ENCODE peak calls at places on chromosomes 5 and 9, in four cellular contexts. C is ovary, M is IMR-90, X is endodermal cell. Q is an unnamed sample.

GRCh38 chr5:142314129-142314528 is 10.7 kb downstream of the SPRY4 start:
- DNase-seq in X (peak), C (no peak), M (no peak), Q (no peak)

GRCh38 chr5:91126888-91127287 is 256.2 kb downstream of the ARRDC3 start:
- DNase-seq in X (no peak), C (no peak), M (no peak), Q (no peak)

GRCh38 chr9:134571326-134571871 is 70.2 kb upstream of the COL5A1 start:
- DNase-seq in X (peak), C (no peak), M (no peak), Q (no peak)

GRCh38 chr5:148383564-148384388 is at the start of gene FBXO38:
- DNase-seq in X (peak), C (peak), M (peak), Q (peak)

GRCh38 chr5:65612298-65612907 is 11.7 kb downstream of the TRIM23 start:
- DNase-seq in M (no peak), X (no peak), C (no peak), Q (no peak)

GRCh38 chr5:82975812-82976211 is 101.4 kb downstream of the TMEM167A start:
- DNase-seq in C (no peak), M (no peak), X (no peak), Q (no peak)

GRCh38 chr9:98429613-98430012 is 174.2 kb upstream of the TBC1D2 start:
- DNase-seq in C (no peak), M (peak), X (no peak), Q (no peak)

GRCh38 chr5:113043491-113043931 is 66.9 kb downstream of the DCP2 start:
- DNase-seq in C (no peak), M (no peak), X (peak), Q (no peak)

GRCh38 chr9:110278080-110278707 is 21.9 kb upstream of the TXN start:
- DNase-seq in C (no peak), X (no peak), M (peak), Q (no peak)

DNA sequence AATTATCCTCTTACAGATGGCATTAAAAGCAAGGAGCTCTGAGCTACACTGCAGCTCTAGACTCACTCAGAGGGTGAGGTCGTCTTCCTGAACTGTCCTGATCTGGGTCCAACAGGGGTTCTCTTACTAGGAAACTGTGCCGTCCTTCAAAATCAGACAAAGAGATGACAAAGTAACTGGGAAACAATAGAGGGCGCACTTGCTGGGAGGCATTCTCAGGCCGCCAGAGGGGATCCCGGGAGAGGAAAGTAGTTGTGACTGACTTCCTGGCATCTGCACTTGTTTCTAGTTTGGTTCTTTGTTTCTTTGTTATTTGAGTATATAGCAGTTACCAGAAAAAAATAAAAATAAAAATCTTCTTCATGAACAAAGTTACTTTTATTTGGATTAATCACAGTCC is 142.9 kb upstream of the MSX2 start:
- DNase-seq in C (no peak), M (no peak), X (peak), Q (no peak)
- TF ChIP-seq CTCF in C (no peak), M (peak), X (peak), Q (no peak)

GRCh38 chr5:98784411-98784810 is 10.9 kb downstream of the RGMB start:
- DNase-seq in C (no peak), X (no peak), M (no peak), Q (no peak)

GRCh38 chr5:98785244-98785643 is 11.8 kb downstream of the RGMB start:
- DNase-seq in C (no peak), M (no peak), X (no peak), Q (no peak)

GRCh38 chr5:98781520-98781919 is 8.1 kb downstream of the RGMB start:
- DNase-seq in M (no peak), X (no peak), C (no peak), Q (no peak)

GRCh38 chr5:98781964-98782363 is 8.5 kb downstream of the RGMB start:
- DNase-seq in X (no peak), M (no peak), C (no peak), Q (no peak)

DNA sequence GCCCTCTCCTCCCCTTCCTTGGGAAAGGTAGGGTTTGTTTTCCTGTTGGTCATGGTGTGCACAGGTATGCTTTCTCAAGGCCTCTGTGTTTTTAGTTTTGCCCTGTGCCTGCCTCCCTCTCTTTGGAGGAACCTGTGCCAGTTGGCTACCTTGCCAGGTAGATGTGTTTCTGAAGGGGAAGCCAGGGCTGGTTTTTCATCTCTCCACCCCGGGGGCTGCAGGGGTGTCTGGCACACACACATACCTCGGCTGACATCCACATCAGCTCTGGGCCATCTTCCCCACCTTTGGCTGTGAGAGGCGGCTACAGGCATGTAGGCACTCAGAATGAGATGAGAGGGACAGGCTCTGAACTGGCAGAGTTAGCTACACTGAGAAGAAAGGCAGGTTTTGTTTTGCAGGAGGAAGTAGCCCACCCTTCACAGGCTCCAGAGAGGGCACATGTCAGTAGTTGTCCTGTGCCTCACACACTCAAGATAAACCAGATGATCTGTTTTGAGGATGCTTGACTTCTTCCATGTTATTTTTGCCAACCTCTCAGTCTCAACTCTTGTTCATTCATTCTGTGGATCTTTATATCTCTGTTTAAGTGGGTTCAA is 9.7 kb downstream of the RGMB start:
- DNase-seq in X (no peak), C (no peak), M (no peak), Q (no peak)
- H3K4me3 ChIP-seq in X (no peak), C (no peak), M (no peak), Q (no peak)

GRCh38 chr5:175541264-175541663 is 62.9 kb downstream of the SFXN1 start:
- DNase-seq in C (no peak), M (no peak), X (no peak), Q (no peak)

GRCh38 chr5:175542232-175542965 is 64.0 kb downstream of the SFXN1 start:
- DNase-seq in M (no peak), X (no peak), C (no peak), Q (no peak)

GRCh38 chr5:175547810-175548209 is 69.5 kb downstream of the SFXN1 start:
- DNase-seq in X (no peak), C (no peak), M (no peak), Q (no peak)

GRCh38 chr5:175542966-175543235 is 64.5 kb downstream of the SFXN1 start:
- DNase-seq in M (no peak), C (no peak), X (no peak), Q (no peak)

DNA sequence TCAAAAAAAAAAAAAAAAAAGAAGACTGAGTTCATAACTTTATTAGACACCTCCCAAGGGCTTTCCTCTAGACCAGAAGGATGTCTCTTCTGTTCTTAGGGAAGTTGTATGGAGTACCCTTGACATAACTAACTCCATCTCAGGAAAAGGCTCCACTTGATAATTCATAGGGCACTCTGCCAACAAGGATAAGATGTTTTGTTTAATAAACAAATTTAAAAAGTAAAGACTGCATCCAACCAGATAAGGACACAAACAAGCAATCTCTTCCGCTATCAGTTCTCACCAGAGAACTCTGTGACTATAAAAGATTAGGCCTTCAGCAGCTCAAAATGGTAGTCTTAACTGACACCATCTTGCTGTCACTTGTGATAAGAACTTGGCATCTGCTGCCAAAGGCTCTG is 65.8 kb downstream of the SFXN1 start:
- DNase-seq in X (no peak), M (no peak), C (no peak), Q (no peak)
- H3K27ac ChIP-seq in X (no peak), M (no peak), C (no peak), Q (no peak)

GRCh38 chr9:18141681-18142080 is 332.3 kb upstream of the ADAMTSL1 start:
- DNase-seq in X (no peak), C (no peak), M (no peak), Q (no peak)

GRCh38 chr9:18149457-18150011 is 324.4 kb upstream of the ADAMTSL1 start:
- DNase-seq in M (peak), C (no peak), X (no peak), Q (no peak)

GRCh38 chr9:18142964-18143363 is 331.0 kb upstream of the ADAMTSL1 start:
- DNase-seq in M (no peak), X (peak), C (no peak), Q (no peak)

GRCh38 chr9:18146329-18146728 is 327.6 kb upstream of the ADAMTSL1 start:
- DNase-seq in M (no peak), C (no peak), X (no peak), Q (no peak)
- TF ChIP-seq CTCF in M (no peak), C (no peak), X (no peak), Q (no peak)

GRCh38 chr5:137563646-137564474 is 64.7 kb upstream of the SPOCK1 start:
- DNase-seq in M (peak), X (no peak), C (no peak), Q (no peak)
- H3K4me3 ChIP-seq in M (no peak), X (no peak), C (no peak), Q (no peak)

DNA sequence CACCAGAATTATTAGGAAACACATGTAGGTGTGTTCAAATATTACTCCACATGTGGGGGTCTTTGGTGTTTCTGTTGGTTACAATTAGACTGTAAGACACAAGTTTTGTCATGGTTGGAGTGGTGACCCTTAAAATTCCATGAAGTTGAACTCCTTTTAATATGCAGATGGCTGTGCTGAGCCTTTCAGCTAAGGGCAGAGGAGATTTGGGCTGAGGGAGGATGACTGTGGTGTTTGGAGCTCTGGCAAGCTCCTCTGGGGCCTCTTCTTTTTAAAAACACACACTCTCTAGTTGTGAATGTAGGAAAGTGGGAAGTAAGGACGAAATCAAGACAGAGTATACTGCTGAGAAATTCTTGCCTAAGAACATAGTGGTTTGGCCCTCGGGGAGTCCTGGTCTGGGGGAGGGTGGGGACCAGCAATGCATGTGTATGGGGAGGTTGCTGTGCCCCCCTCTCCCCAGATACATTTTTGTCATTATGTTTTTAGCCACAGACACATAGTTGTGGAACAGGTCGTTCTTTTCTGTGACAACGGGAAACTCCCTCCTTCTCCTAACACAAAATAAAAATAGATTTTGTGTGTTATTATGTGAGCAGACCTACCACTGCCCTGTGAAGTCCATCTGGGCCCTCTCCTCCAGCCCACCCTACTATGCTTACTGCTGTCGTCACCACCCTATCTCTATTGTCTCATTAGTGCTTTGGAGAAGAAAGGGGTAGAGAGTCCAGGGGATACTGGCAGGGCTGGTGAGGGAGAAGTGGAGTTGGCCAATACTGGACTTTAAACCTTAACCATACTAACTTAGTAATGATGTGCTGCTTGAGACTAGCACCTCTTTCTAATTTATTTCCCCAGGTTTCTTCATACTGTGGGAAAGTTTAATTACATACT is 10.0 kb downstream of the SMARCA2 start:
- DNase-seq in C (no peak), X (no peak), M (no peak), Q (no peak)
- H3K27ac ChIP-seq in C (no peak), X (no peak), M (no peak), Q (peak)

GRCh38 chr5:172909931-172910502 is 49.2 kb upstream of the RPL26L1 start:
- DNase-seq in M (peak), X (no peak), C (no peak), Q (no peak)

GRCh38 chr5:172911976-172912375 is 47.2 kb upstream of the RPL26L1 start:
- DNase-seq in C (no peak), M (no peak), X (no peak), Q (no peak)

GRCh38 chr5:172911628-172911880 is 47.7 kb upstream of the RPL26L1 start:
- DNase-seq in C (no peak), X (no peak), M (no peak), Q (no peak)

GRCh38 chr5:172913117-172913850 is 45.9 kb upstream of the RPL26L1 start:
- DNase-seq in M (no peak), C (no peak), X (no peak), Q (no peak)

DNA sequence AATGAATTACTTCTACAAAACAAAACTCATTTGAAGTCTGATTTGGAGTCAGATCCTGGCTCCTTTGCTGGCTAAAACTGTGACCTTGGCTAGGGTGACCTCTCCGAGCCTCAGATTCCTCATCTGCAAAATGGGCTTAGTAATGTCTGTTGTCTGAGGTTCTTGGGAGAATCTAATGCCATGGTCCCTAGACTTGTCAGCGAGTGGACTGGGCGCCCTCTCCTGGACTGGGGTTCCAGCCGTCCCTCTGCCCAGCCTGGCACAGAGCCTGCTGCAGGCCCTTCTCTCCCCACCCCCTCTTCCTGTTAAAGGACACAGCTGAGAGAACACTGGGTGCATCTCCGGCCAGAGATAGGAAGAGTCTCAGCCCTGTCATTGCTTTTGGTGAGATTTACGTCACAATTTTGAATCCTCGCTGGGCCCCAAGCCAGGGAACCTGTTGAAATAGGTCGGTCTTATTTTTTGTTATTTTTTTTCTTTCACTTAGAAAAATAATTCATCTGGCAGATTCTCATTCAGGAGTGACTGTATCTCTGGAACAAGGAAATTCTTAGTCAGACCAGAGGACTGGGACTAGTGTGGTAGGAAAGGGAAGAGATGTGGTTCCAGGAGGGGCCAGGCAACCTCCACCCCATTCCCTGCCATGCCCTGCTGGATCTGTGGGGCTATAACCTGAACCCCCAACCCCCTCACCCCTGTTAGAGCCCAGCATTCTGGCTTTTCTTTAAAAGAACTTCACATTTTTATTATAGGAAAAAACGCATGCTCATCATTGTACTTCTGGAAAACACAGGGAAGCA is 48.2 kb upstream of the RPL26L1 start:
- DNase-seq in M (peak), C (peak), X (peak), Q (peak)
- TF ChIP-seq CTCF in M (peak), C (no peak), X (peak), Q (no peak)